ENCODE peak calls at places on chromosome 12, in eight cellular contexts. One of them, this sample, is unnamed.

GRCh38 chr12:116539361-116539771 is 19.8 kb upstream of the MAP1LC3B2 start:
- DNase-seq in heart right ventricle: no peak
- DNase-seq in ascending aorta: no peak
- DNase-seq in hepatocyte: no peak
- DNase-seq in PC-9: no peak
- DNase-seq in testis: no peak
- DNase-seq in GM23338: no peak
- DNase-seq in transverse colon: no peak
- DNase-seq in this sample: no peak

GRCh38 chr12:52670961-52671360 is 9.2 kb downstream of the KRT1 start:
- DNase-seq in transverse colon: no peak
- DNase-seq in testis: no peak
- DNase-seq in ascending aorta: no peak
- DNase-seq in heart right ventricle: no peak
- DNase-seq in GM23338: no peak
- DNase-seq in PC-9: peak; percentile 8
- DNase-seq in hepatocyte: no peak
- DNase-seq in this sample: no peak

GRCh38 chr12:120118710-120119097 is 2.2 kb upstream of the RAB35 start:
- DNase-seq in GM23338: no peak
- DNase-seq in transverse colon: no peak
- DNase-seq in testis: no peak
- DNase-seq in ascending aorta: no peak
- DNase-seq in hepatocyte: no peak
- DNase-seq in heart right ventricle: no peak
- DNase-seq in PC-9: no peak
- DNase-seq in this sample: no peak

GRCh38 chr12:32947203-32947795 is 50.7 kb upstream of the PKP2 start:
- DNase-seq in GM23338: peak; percentile 61
- DNase-seq in hepatocyte: peak; percentile 56
- DNase-seq in ascending aorta: no peak
- DNase-seq in testis: no peak
- DNase-seq in PC-9: peak; percentile 14
- DNase-seq in transverse colon: no peak
- DNase-seq in heart right ventricle: no peak
- DNase-seq in this sample: no peak

GRCh38 chr12:12901158-12901791 is 9.9 kb downstream of the GPRC5A start:
- DNase-seq in heart right ventricle: no peak
- DNase-seq in PC-9: peak; percentile 60
- DNase-seq in testis: no peak
- DNase-seq in ascending aorta: peak; percentile 71
- DNase-seq in GM23338: no peak
- DNase-seq in transverse colon: peak; percentile 61
- DNase-seq in hepatocyte: peak; percentile 87
- DNase-seq in this sample: no peak

GRCh38 chr12:13376627-13377373 is 180.3 kb downstream of the EMP1 start:
- DNase-seq in testis: no peak
- DNase-seq in ascending aorta: no peak
- DNase-seq in GM23338: peak; percentile 2
- DNase-seq in heart right ventricle: no peak
- DNase-seq in transverse colon: peak; percentile 56
- DNase-seq in hepatocyte: peak; percentile 56
- DNase-seq in PC-9: peak; percentile 61
- DNase-seq in this sample: no peak

GRCh38 chr12:2295941-2296461 is 243.2 kb downstream of the CACNA1C start:
- DNase-seq in hepatocyte: peak; percentile 31
- DNase-seq in heart right ventricle: no peak
- DNase-seq in PC-9: no peak
- DNase-seq in transverse colon: no peak
- DNase-seq in testis: no peak
- DNase-seq in ascending aorta: no peak
- DNase-seq in GM23338: no peak
- DNase-seq in this sample: no peak

GRCh38 chr12:121110211-121110940 is 22.3 kb upstream of the P2RX7 start:
- DNase-seq in transverse colon: peak; percentile 77
- DNase-seq in GM23338: peak; percentile 85
- DNase-seq in heart right ventricle: peak; percentile 65
- DNase-seq in testis: peak; percentile 86
- DNase-seq in ascending aorta: no peak
- DNase-seq in hepatocyte: peak; percentile 80
- DNase-seq in PC-9: peak; percentile 52
- DNase-seq in this sample: peak; percentile 44

GRCh38 chr12:109863961-109864712 is 16.2 kb downstream of the GLTP start:
- DNase-seq in heart right ventricle: no peak
- DNase-seq in PC-9: no peak
- DNase-seq in ascending aorta: no peak
- DNase-seq in testis: no peak
- DNase-seq in transverse colon: peak; percentile 75
- DNase-seq in hepatocyte: peak; percentile 40
- DNase-seq in GM23338: no peak
- DNase-seq in this sample: no peak

GRCh38 chr12:59317598-59317997 is 278.2 kb upstream of the SLC16A7 start:
- DNase-seq in heart right ventricle: no peak
- DNase-seq in testis: no peak
- DNase-seq in transverse colon: no peak
- DNase-seq in PC-9: no peak
- DNase-seq in ascending aorta: no peak
- DNase-seq in hepatocyte: no peak
- DNase-seq in GM23338: peak; percentile 72
- DNase-seq in this sample: no peak

GRCh38 chr12:69490920-69491643 is 20.9 kb downstream of the FRS2 start:
- DNase-seq in heart right ventricle: no peak
- DNase-seq in testis: no peak
- DNase-seq in hepatocyte: no peak
- DNase-seq in ascending aorta: no peak
- DNase-seq in transverse colon: no peak
- DNase-seq in PC-9: no peak
- DNase-seq in GM23338: no peak
- DNase-seq in this sample: no peak

GRCh38 chr12:9606247-9606646 is 1.5 kb downstream of the KLRB1 start:
- DNase-seq in testis: no peak
- DNase-seq in GM23338: no peak
- DNase-seq in PC-9: no peak
- DNase-seq in heart right ventricle: no peak
- DNase-seq in ascending aorta: no peak
- DNase-seq in transverse colon: no peak
- DNase-seq in hepatocyte: no peak
- DNase-seq in this sample: no peak

GRCh38 chr12:101570022-101570421 is 24.7 kb upstream of the MYBPC1 start:
- DNase-seq in PC-9: no peak
- DNase-seq in transverse colon: no peak
- DNase-seq in ascending aorta: no peak
- DNase-seq in testis: no peak
- DNase-seq in heart right ventricle: no peak
- DNase-seq in hepatocyte: peak; percentile 68
- DNase-seq in GM23338: peak; percentile 30
- DNase-seq in this sample: no peak

GRCh38 chr12:58922849-58923248 is 2.5 kb upstream of the LRIG3 start:
- DNase-seq in GM23338: no peak
- DNase-seq in heart right ventricle: no peak
- DNase-seq in testis: no peak
- DNase-seq in PC-9: no peak
- DNase-seq in transverse colon: no peak
- DNase-seq in ascending aorta: no peak
- DNase-seq in hepatocyte: no peak
- DNase-seq in this sample: no peak

GRCh38 chr12:14911131-14911530 is 25.5 kb upstream of the MGP start:
- DNase-seq in ascending aorta: no peak
- DNase-seq in heart right ventricle: no peak
- DNase-seq in PC-9: no peak
- DNase-seq in GM23338: no peak
- DNase-seq in hepatocyte: no peak
- DNase-seq in testis: no peak
- DNase-seq in transverse colon: peak; percentile 23
- DNase-seq in this sample: no peak

GRCh38 chr12:26319511-26319910 is 124.1 kb downstream of the SSPN start:
- DNase-seq in heart right ventricle: peak; percentile 55
- DNase-seq in ascending aorta: no peak
- DNase-seq in testis: peak; percentile 78
- DNase-seq in GM23338: no peak
- DNase-seq in transverse colon: no peak
- DNase-seq in PC-9: peak; percentile 66
- DNase-seq in hepatocyte: peak; percentile 54
- DNase-seq in this sample: no peak

GRCh38 chr12:64608901-64609542 is 1.3 kb upstream of the RASSF3 start:
- DNase-seq in heart right ventricle: peak; percentile 13
- DNase-seq in PC-9: peak; percentile 40
- DNase-seq in ascending aorta: no peak
- DNase-seq in transverse colon: peak; percentile 67
- DNase-seq in testis: peak; percentile 26
- DNase-seq in hepatocyte: peak; percentile 68
- DNase-seq in GM23338: peak; percentile 64
- DNase-seq in this sample: peak; percentile 55

GRCh38 chr12:72272731-72273498 is 745 bp downstream of the TRHDE start:
- DNase-seq in PC-9: no peak
- DNase-seq in testis: peak; percentile 26
- DNase-seq in GM23338: peak; percentile 39
- DNase-seq in heart right ventricle: no peak
- DNase-seq in transverse colon: no peak
- DNase-seq in hepatocyte: peak; percentile 56
- DNase-seq in ascending aorta: no peak
- DNase-seq in this sample: peak; percentile 5
- H3K27me3 ChIP-seq in PC-9: no peaks in the 10 kb centered on the region
- H3K27me3 ChIP-seq in testis: no peaks in the 10 kb centered on the region
- H3K27me3 ChIP-seq in GM23338: peaks cover 38% of the 10 kb centered on the region
- H3K27me3 ChIP-seq in heart right ventricle: peaks cover 14% of the 10 kb centered on the region
- H3K27me3 ChIP-seq in transverse colon: peaks cover 87% of the 10 kb centered on the region
- H3K27me3 ChIP-seq in hepatocyte: peaks cover 20% of the 10 kb centered on the region
- H3K27me3 ChIP-seq in ascending aorta: peaks cover 4% of the 10 kb centered on the region
- H3K27me3 ChIP-seq in this sample: no peaks in the 10 kb centered on the region

GRCh38 chr12:112190626-112191025 is 65.3 kb downstream of the TRAFD1 start:
- DNase-seq in ascending aorta: no peak
- DNase-seq in GM23338: no peak
- DNase-seq in heart right ventricle: no peak
- DNase-seq in hepatocyte: no peak
- DNase-seq in PC-9: peak; percentile 37
- DNase-seq in testis: no peak
- DNase-seq in transverse colon: peak; percentile 77
- DNase-seq in this sample: no peak
- TF ChIP-seq CTCF in ascending aorta: no peak
- TF ChIP-seq CTCF in GM23338: no peak
- TF ChIP-seq CTCF in heart right ventricle: no peak
- TF ChIP-seq CTCF in hepatocyte: no peak
- TF ChIP-seq CTCF in PC-9: no peak
- TF ChIP-seq CTCF in testis: no peak
- TF ChIP-seq CTCF in transverse colon: no peak
- TF ChIP-seq CTCF in this sample: no peak

GRCh38 chr12:131131808-131132117 is 178.1 kb downstream of the ADGRD1 start:
- DNase-seq in heart right ventricle: no peak
- DNase-seq in hepatocyte: no peak
- DNase-seq in GM23338: no peak
- DNase-seq in transverse colon: no peak
- DNase-seq in ascending aorta: no peak
- DNase-seq in PC-9: no peak
- DNase-seq in testis: peak; percentile 10
- DNase-seq in this sample: no peak

GRCh38 chr12:131131077-131131807 is 177.5 kb downstream of the ADGRD1 start:
- DNase-seq in testis: no peak
- DNase-seq in GM23338: no peak
- DNase-seq in PC-9: no peak
- DNase-seq in heart right ventricle: no peak
- DNase-seq in hepatocyte: no peak
- DNase-seq in transverse colon: no peak
- DNase-seq in ascending aorta: no peak
- DNase-seq in this sample: no peak

GRCh38 chr12:131128556-131128955 is 174.8 kb downstream of the ADGRD1 start:
- DNase-seq in PC-9: no peak
- DNase-seq in testis: no peak
- DNase-seq in hepatocyte: no peak
- DNase-seq in heart right ventricle: no peak
- DNase-seq in GM23338: no peak
- DNase-seq in ascending aorta: no peak
- DNase-seq in transverse colon: no peak
- DNase-seq in this sample: no peak

GRCh38 chr12:131129839-131130238 is 176.1 kb downstream of the ADGRD1 start:
- DNase-seq in ascending aorta: no peak
- DNase-seq in heart right ventricle: no peak
- DNase-seq in hepatocyte: no peak
- DNase-seq in GM23338: no peak
- DNase-seq in PC-9: no peak
- DNase-seq in testis: no peak
- DNase-seq in transverse colon: no peak
- DNase-seq in this sample: no peak

GRCh38 chr12:131130311-131130911 is 176.7 kb downstream of the ADGRD1 start:
- DNase-seq in GM23338: no peak
- DNase-seq in transverse colon: no peak
- DNase-seq in ascending aorta: no peak
- DNase-seq in testis: no peak
- DNase-seq in PC-9: no peak
- DNase-seq in hepatocyte: no peak
- DNase-seq in heart right ventricle: no peak
- DNase-seq in this sample: no peak
- H3K27me3 ChIP-seq in GM23338: no peaks in the 10 kb centered on the region
- H3K27me3 ChIP-seq in transverse colon: no peaks in the 10 kb centered on the region
- H3K27me3 ChIP-seq in ascending aorta: no peaks in the 10 kb centered on the region
- H3K27me3 ChIP-seq in testis: no peaks in the 10 kb centered on the region
- H3K27me3 ChIP-seq in PC-9: peaks cover 71% of the 10 kb centered on the region
- H3K27me3 ChIP-seq in hepatocyte: no peaks in the 10 kb centered on the region
- H3K27me3 ChIP-seq in heart right ventricle: no peaks in the 10 kb centered on the region
- H3K27me3 ChIP-seq in this sample: no peaks in the 10 kb centered on the region

GRCh38 chr12:5871741-5872140 is 73.3 kb downstream of the ANO2 start:
- DNase-seq in ascending aorta: no peak
- DNase-seq in hepatocyte: no peak
- DNase-seq in GM23338: no peak
- DNase-seq in testis: no peak
- DNase-seq in PC-9: no peak
- DNase-seq in heart right ventricle: no peak
- DNase-seq in transverse colon: no peak
- DNase-seq in this sample: no peak

GRCh38 chr12:5873341-5873919 is 71.6 kb downstream of the ANO2 start:
- DNase-seq in testis: no peak
- DNase-seq in PC-9: no peak
- DNase-seq in hepatocyte: no peak
- DNase-seq in heart right ventricle: no peak
- DNase-seq in transverse colon: no peak
- DNase-seq in ascending aorta: no peak
- DNase-seq in GM23338: peak; percentile 39
- DNase-seq in this sample: no peak

GRCh38 chr12:5874514-5874913 is 70.5 kb downstream of the ANO2 start:
- DNase-seq in hepatocyte: no peak
- DNase-seq in PC-9: no peak
- DNase-seq in ascending aorta: no peak
- DNase-seq in GM23338: no peak
- DNase-seq in heart right ventricle: no peak
- DNase-seq in testis: no peak
- DNase-seq in transverse colon: no peak
- DNase-seq in this sample: no peak

GRCh38 chr12:5870183-5870582 is 74.9 kb downstream of the ANO2 start:
- DNase-seq in heart right ventricle: no peak
- DNase-seq in GM23338: no peak
- DNase-seq in hepatocyte: no peak
- DNase-seq in transverse colon: no peak
- DNase-seq in ascending aorta: no peak
- DNase-seq in testis: no peak
- DNase-seq in PC-9: no peak
- DNase-seq in this sample: no peak

DNA sequence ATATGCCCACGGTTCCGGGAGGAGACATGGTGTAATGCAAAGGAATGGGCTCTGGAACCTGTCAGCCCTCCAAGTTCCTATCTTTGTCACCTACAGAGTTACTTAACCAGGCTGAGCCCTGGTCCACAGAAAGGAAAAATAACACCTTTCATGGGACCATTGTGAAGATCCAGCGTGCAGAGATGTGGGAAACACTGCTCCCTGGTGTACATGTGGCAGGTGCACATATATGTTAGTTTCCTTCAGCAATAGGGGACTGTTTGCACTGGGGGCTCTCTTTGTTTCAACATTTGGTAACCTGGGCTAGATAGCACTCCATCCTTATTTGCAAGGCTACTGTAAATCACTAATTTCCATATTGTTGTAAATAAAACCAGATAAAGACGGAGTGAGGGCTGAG is 72.3 kb downstream of the ANO2 start:
- DNase-seq in PC-9: no peak
- DNase-seq in ascending aorta: no peak
- DNase-seq in testis: no peak
- DNase-seq in GM23338: peak; percentile 21
- DNase-seq in transverse colon: no peak
- DNase-seq in heart right ventricle: no peak
- DNase-seq in hepatocyte: peak; percentile 42
- DNase-seq in this sample: no peak
- TF ChIP-seq CTCF in PC-9: no peak
- TF ChIP-seq CTCF in ascending aorta: peak; percentile 29
- TF ChIP-seq CTCF in testis: no peak
- TF ChIP-seq CTCF in GM23338: peak; percentile 26
- TF ChIP-seq CTCF in transverse colon: no peak
- TF ChIP-seq CTCF in heart right ventricle: peak; percentile 17
- TF ChIP-seq CTCF in hepatocyte: peak; percentile 52
- TF ChIP-seq CTCF in this sample: peak; percentile 25

This sample was measured in GM06990.